ENCODE peak calls at places on chromosome 11, in four cellular contexts. X, E, D and S are unnamed samples.

GRCh38 chr11:33194455-33194854 is 33.2 kb upstream of the CSTF3 start:
- DNase-seq in X (no peak), D (no peak), E (no peak), S (no peak)

GRCh38 chr11:94750319-94751215 is 17.6 kb upstream of the AMOTL1 start:
- DNase-seq in X (no peak), E (no peak), D (no peak), S (no peak)

GRCh38 chr11:10459029-10459970 is 4.2 kb downstream of the AMPD3 start:
- DNase-seq in E (no peak), X (peak), D (peak), S (no peak)

GRCh38 chr11:43989162-43989961 is 46.9 kb downstream of the C11orf96 start:
- DNase-seq in D (no peak), E (no peak), X (no peak), S (no peak)

GRCh38 chr11:8641332-8641731 is 41.1 kb downstream of the TRIM66 start:
- DNase-seq in E (no peak), D (no peak), X (no peak), S (no peak)

GRCh38 chr11:10742460-10743208 is 8.4 kb upstream of the CTR9 start:
- DNase-seq in D (no peak), E (no peak), X (peak), S (no peak)

GRCh38 chr11:64563966-64564365 is 27.1 kb upstream of the SLC22A12 start:
- DNase-seq in D (no peak), X (no peak), E (no peak), S (no peak)

GRCh38 chr11:108221981-108222685 is at the start of gene NPAT:
- DNase-seq in E (no peak), X (no peak), D (no peak), S (no peak)

GRCh38 chr11:20015529-20016427 is 144.5 kb downstream of the DBX1 start:
- DNase-seq in E (no peak), D (no peak), X (no peak), S (no peak)

GRCh38 chr11:23272095-23272494 is 411.8 kb upstream of the CCDC179 start:
- DNase-seq in D (no peak), X (no peak), E (no peak), S (no peak)

GRCh38 chr11:12130180-12130980 is 20.0 kb downstream of the MICAL2 start:
- DNase-seq in E (no peak), X (no peak), D (no peak), S (no peak)
- TF ChIP-seq ATF3 in E (no peak), X (no peak), D (no peak), S (no peak)

GRCh38 chr11:71250512-71251158 is 1.7 kb downstream of the SHANK2 start:
- DNase-seq in X (no peak), D (no peak), E (no peak), S (no peak)

GRCh38 chr11:71252782-71253730 is 679 bp upstream of the SHANK2 start:
- DNase-seq in E (peak), D (no peak), X (no peak), S (peak)

GRCh38 chr11:71251761-71252433 is 480 bp downstream of the SHANK2 start:
- DNase-seq in X (peak), E (no peak), D (no peak), S (peak)

GRCh38 chr11:71252434-71252781 is at the start of gene SHANK2:
- DNase-seq in X (no peak), D (no peak), E (no peak), S (peak)

DNA sequence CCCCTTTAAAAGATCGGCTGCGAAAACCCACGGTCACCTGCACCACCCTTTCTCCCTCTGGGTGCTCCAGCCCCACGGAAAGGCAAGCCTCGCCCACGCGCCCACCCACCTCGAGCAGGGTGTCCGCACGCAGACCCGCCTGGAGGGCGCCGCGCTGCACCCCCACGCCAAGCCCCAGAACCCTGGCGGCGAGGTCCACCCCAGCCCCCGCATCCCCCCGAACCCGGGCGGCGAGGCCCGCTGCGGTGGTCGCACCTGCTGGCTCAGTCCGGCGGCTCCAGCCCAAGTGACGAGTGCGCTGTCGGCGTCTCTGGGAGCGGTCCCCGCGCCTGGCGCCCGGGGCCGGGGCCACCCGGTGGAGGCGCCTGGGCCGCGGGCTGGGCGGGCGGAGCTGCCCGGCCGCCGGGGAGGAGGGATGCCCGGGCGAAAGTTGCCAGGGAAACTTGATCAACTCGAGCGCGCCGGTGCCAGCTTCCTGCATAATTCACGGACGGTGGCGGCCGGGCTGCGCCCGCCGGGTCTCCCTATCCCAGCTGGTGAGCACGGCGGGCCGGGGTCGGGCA is 1.1 kb downstream of the SHANK2 start:
- DNase-seq in D (no peak), X (no peak), E (no peak), S (no peak)
- TF ChIP-seq TCF7 in D (no peak), X (no peak), E (no peak), S (no peak)

DNA sequence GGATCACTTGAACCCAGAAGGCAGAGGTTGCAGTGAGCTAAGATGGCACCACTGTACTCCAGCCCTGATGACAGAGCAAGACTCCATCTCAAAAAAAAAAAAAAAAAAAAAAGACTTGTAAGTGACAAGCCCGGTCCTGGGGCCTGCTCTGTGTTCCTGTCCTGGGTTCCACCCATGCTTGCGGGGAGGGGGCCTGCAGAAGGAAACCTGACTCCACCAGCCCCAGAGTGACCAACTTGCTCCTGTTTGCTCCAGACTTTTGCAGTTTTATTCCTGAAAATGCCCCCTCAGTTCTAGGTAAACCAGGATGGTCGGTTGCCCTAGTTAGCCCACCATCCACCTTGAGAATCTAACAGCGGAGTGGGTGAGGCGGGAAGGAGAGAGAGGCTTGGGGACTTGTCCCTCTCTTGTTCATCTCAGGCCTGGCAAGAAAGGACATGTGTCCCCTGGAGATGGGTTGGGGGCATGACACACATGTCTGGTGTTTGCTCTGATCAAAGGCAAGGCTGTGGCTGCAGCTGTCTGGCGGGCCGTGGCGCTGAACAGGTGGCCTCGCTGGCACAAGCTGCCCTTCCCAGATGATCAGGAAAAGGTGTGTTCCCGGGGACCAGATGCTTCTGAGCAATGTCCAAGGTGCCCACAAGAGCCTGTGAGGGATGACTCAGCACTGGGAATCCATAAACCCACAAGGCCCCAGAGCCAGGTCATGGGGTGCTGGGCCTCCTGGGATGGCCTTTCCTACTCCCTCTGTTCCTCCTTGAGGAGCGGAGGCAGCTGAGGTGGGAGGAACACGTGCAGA is 9.9 kb upstream of the LRP5 start:
- DNase-seq in D (no peak), E (peak), X (no peak), S (no peak)
- TF ChIP-seq ATF3 in D (no peak), E (peak), X (peak), S (no peak)

DNA sequence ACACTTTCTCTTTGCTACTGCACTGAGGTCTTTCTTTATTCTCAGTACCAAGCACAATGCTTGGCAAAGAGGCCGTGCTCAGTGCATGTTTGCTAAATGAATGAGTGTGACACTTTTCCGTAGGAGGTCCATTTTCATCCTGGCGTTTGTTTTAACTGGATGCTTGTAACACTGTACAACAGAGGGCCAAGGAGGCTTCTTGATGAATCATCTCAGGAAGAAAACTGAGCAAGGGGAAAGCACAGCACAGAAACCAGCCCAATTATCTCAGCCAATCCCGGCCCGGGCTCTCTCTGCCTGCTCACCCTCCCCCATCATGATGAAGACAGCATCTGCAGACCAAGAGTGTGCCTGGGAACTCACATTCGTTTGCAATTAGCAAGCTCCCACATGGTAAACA is 570.3 kb downstream of the OPCML start:
- DNase-seq in E (no peak), X (no peak), D (no peak), S (no peak)
- TF ChIP-seq TCF7 in E (no peak), X (no peak), D (no peak), S (no peak)

GRCh38 chr11:132549571-132549970 is 982.7 kb downstream of the OPCML start:
- DNase-seq in X (no peak), D (no peak), E (no peak), S (no peak)
- TF ChIP-seq ATF3 in X (no peak), D (no peak), E (no peak), S (no peak)